ENCODE peak calls at places on chromosomes 13 and 19, in four cellular contexts. Z is psoas muscle; N is left ventricle myocardium inferior; J is CD8-positive, alpha-beta T cell. I is an unnamed sample. For H3K4me1, H3K27me3 and H3K36me3, the result is how much of the 10 kb centered on the place peaks cover.

GRCh38 chr19:40398417-40399056 is 8.6 kb upstream of the HIPK4 start:
- DNase-seq in Z (no peak), N (peak), J (peak), I (peak)

GRCh38 chr13:114259974-114260373 is 21.4 kb upstream of the UPF3A start:
- DNase-seq in Z (no peak), N (no peak), J (no peak), I (no peak)

GRCh38 chr13:80437212-80437611 is 96.3 kb upstream of the SPRY2 start:
- DNase-seq in Z (no peak), N (no peak), J (no peak), I (no peak)

GRCh38 chr13:102198418-102199322 is 203.2 kb downstream of the FGF14 start:
- DNase-seq in Z (no peak), N (no peak), J (no peak), I (no peak)

GRCh38 chr19:15170345-15170744 is 30.4 kb downstream of the NOTCH3 start:
- DNase-seq in Z (no peak), N (no peak), J (no peak), I (no peak)

GRCh38 chr13:52848455-52849190 is at the start of gene PCDH8:
- DNase-seq in Z (no peak), N (no peak), J (no peak), I (no peak)

GRCh38 chr19:17576758-17577532 is 21.5 kb downstream of the COLGALT1 start:
- DNase-seq in Z (no peak), N (no peak), J (no peak), I (peak)

GRCh38 chr13:43269037-43269476 is 245.7 kb downstream of the DNAJC15 start:
- DNase-seq in Z (no peak), N (no peak), J (no peak), I (peak)

GRCh38 chr19:10044390-10044789 is 31.1 kb downstream of the RDH8 start:
- DNase-seq in Z (no peak), N (no peak), J (no peak), I (no peak)

GRCh38 chr13:76387561-76387960 is 498.6 kb downstream of the KCTD12 start:
- DNase-seq in Z (no peak), N (no peak), J (no peak), I (no peak)

GRCh38 chr19:16537111-16537510 is 5.1 kb downstream of the CHERP start:
- DNase-seq in Z (no peak), N (no peak), J (no peak), I (no peak)

GRCh38 chr13:33671560-33671959 is 146.4 kb upstream of the RFC3 start:
- DNase-seq in Z (no peak), N (no peak), J (no peak), I (no peak)

GRCh38 chr19:28961772-28962500 is 251.0 kb downstream of the UQCRFS1 start:
- DNase-seq in Z (no peak), N (no peak), J (no peak), I (no peak)

GRCh38 chr19:11624064-11624463 is 26.8 kb downstream of the ZNF627 start:
- DNase-seq in Z (no peak), N (no peak), J (no peak), I (no peak)

GRCh38 chr13:35855531-35856019 is 275.6 kb downstream of the DCLK1 start:
- DNase-seq in Z (no peak), N (no peak), J (no peak), I (no peak)

GRCh38 chr13:21668665-21669599 is 1.9 kb upstream of the FGF9 start:
- DNase-seq in Z (peak), N (no peak), J (no peak), I (no peak)

GRCh38 chr19:43420954-43421353 is 6.3 kb downstream of the TEX101 start:
- DNase-seq in Z (no peak), N (no peak), J (no peak), I (no peak)

GRCh38 chr13:99796175-99796819 is 175.3 kb downstream of the ZIC5 start:
- DNase-seq in Z (no peak), N (no peak), J (no peak), I (peak)

GRCh38 chr19:34313188-34313587 is 51.8 kb upstream of the GPI start:
- DNase-seq in Z (no peak), N (no peak), J (no peak), I (no peak)

GRCh38 chr19:13095393-13095784 is 7.3 kb downstream of the LYL1 start:
- DNase-seq in Z (no peak), N (no peak), J (no peak), I (no peak)

GRCh38 chr13:114067886-114068722 is 64.3 kb downstream of the RASA3 start:
- DNase-seq in Z (no peak), N (no peak), J (peak), I (peak)

GRCh38 chr13:68736961-68737360 is 1370.7 kb upstream of the ATXN8OS start:
- DNase-seq in Z (no peak), N (no peak), J (no peak), I (no peak)

GRCh38 chr13:110225007-110225406 is 82.0 kb downstream of the COL4A1 start:
- DNase-seq in Z (no peak), N (no peak), J (no peak), I (no peak)

GRCh38 chr19:11481777-11482383 is 1.0 kb upstream of the ELAVL3 start:
- DNase-seq in Z (peak), N (peak), J (peak), I (peak)

GRCh38 chr19:52748336-52748950 is 13.6 kb upstream of the ZNF611 start:
- DNase-seq in Z (peak), N (no peak), J (no peak), I (peak)

GRCh38 chr19:35107541-35107939 is 8.1 kb upstream of the FXYD3 start:
- DNase-seq in Z (no peak), N (no peak), J (no peak), I (peak)

GRCh38 chr13:41293272-41293671 is 17.8 kb upstream of the NAA16 start:
- DNase-seq in Z (no peak), N (no peak), J (no peak), I (no peak)

GRCh38 chr19:29507081-29507860 is 18.5 kb upstream of the VSTM2B start:
- DNase-seq in Z (no peak), N (no peak), J (no peak), I (no peak)

GRCh38 chr13:54949735-54950134 is 1921.1 kb downstream of the OLFM4 start:
- DNase-seq in Z (no peak), N (no peak), J (no peak), I (no peak)

GRCh38 chr13:21338156-21338555 is 120.9 kb downstream of the ZDHHC20 start:
- DNase-seq in Z (no peak), N (no peak), J (no peak), I (peak)

DNA sequence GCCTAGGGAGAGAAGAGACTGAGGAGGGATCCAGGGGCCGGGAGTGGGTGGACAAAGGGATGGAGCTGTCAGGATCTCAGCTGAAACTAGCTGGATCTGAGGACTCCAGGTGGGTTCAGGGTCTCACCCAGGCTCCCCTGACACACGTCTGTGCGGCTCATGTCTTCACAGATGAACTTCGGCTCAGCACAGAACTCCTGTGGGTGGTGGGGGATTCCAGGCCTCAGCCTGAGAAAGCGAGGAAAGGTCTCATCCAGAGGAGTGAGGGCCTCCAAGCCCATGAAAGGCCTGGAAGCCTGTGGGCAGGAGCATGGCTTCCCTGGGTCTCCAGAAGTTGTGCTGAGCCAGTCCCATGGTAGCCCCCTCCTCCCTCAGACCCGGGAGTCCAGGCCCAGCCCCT is 1.4 kb downstream of the CAPN12 start:
- DNase-seq in Z (no peak), N (no peak), J (no peak), I (peak)
- H3K4me1 ChIP-seq in Z (under half), N (under half), J (under half), I (under half)

DNA sequence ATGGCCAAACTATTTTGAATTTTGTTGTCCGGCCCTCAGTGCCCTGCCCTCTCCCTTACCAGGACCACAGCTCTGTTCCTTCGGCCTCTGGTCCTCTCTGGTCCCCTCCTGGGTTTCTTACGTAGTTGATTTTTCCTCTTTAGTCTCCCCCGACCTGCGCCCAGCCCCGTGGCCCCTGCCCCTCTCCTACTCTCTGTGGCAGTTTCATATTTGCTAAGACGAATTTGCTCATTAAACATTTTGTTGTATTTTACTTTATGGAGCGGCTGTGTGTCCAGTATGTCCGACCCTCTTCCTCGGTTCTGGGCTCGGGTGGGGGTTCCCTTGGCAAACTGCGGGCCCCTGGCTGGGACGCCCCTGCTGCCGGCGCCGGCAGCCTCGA is 576 bp upstream of the EPN1 start:
- DNase-seq in Z (no peak), N (no peak), J (no peak), I (no peak)
- H3K27me3 ChIP-seq in Z (under half), N (under half), J (under half), I (under half)

GRCh38 chr19:55663846-55664536 is 9.2 kb downstream of the U2AF2 start:
- DNase-seq in Z (no peak), N (no peak), J (no peak), I (no peak)

GRCh38 chr19:55659822-55660221 is 5.0 kb downstream of the U2AF2 start:
- DNase-seq in Z (no peak), N (no peak), J (no peak), I (no peak)

GRCh38 chr19:55660991-55661390 is 6.2 kb downstream of the U2AF2 start:
- DNase-seq in Z (no peak), N (no peak), J (no peak), I (no peak)

GRCh38 chr19:55660404-55660803 is 5.6 kb downstream of the U2AF2 start:
- DNase-seq in Z (no peak), N (no peak), J (no peak), I (no peak)

DNA sequence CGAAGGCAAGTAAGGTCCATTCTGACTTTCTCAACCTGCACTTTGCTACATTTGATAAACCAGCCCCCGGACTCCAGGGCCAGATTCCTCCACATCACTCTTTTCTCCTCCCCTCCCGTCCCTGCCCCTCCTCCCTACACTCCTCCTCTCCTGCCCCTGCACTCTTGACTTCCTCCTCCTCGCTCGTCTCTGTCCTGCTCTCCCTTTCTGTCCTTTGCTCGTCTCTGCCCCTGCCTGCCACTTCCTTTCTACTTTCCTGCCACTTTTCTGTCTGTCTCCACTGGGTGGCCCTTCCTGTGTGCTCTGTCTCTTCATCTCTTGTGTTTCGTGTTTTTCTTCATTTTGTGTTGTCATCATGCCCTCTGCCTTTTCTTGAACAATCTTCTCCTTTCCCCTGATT is 7.0 kb downstream of the U2AF2 start:
- DNase-seq in Z (no peak), N (no peak), J (no peak), I (no peak)
- H3K36me3 ChIP-seq in Z (half or more), N (half or more), J (half or more), I (under half)

GRCh38 chr19:4360641-4361151 is 17.3 kb downstream of the MPND start:
- DNase-seq in Z (no peak), N (no peak), J (no peak), I (no peak)

GRCh38 chr19:4362871-4363545 is 19.6 kb downstream of the MPND start:
- DNase-seq in Z (no peak), N (no peak), J (no peak), I (no peak)

GRCh38 chr19:4360081-4360569 is 16.8 kb downstream of the MPND start:
- DNase-seq in Z (no peak), N (no peak), J (no peak), I (no peak)

GRCh38 chr19:4362038-4362828 is 18.9 kb downstream of the MPND start:
- DNase-seq in Z (no peak), N (no peak), J (no peak), I (no peak)

GRCh38 chr19:4361152-4362037 is 18.0 kb downstream of the MPND start:
- DNase-seq in Z (no peak), N (no peak), J (no peak), I (no peak)
- H3K4me1 ChIP-seq in Z (under half), N (under half), J (under half), I (under half)

DNA sequence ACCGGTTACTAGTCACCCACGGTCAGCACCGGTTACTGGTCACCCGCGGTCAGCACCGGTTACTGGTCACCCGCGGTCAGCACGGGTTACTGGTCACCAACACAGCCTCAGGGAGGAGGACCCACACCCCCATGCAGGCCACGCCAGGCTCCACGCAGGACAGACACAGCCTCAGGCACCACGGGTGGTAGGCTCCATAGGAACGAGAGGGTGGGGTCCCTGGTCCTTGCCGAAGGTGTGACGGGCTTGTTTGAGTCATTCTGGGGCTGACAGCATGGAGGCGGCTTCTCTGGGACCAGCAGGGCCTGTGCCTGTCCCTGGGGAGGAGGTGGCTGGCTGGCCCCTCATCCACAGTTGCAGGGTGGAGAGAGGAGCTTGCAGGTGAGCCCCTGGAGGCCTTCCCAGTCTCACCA is 122.8 kb upstream of the SOX1 start:
- DNase-seq in Z (no peak), N (no peak), J (no peak), I (no peak)
- H3K27me3 ChIP-seq in Z (under half), N (half or more), J (under half), I (under half)

DNA sequence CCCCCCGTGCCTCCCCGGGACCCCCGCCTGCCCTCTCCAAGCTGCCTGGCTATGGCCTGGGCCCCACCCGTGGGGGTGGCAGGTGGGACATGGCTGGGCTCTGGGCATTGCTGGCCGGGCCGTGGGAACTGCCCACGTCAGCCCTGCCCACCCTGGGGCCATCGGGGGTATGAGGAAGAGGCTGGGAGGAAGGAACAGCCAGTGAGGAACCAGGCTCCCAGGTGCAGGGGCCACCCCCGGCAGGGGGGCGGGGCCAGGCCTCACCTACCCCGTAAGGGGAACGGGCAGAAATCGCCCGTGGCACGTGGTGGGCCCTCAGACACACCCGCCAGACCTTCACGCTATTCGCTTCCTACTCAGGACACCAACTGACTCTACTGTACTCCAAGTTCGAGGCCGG is 22.4 kb downstream of the TCF3 start:
- DNase-seq in Z (no peak), N (no peak), J (no peak), I (no peak)
- H3K36me3 ChIP-seq in Z (under half), N (under half), J (under half), I (under half)

DNA sequence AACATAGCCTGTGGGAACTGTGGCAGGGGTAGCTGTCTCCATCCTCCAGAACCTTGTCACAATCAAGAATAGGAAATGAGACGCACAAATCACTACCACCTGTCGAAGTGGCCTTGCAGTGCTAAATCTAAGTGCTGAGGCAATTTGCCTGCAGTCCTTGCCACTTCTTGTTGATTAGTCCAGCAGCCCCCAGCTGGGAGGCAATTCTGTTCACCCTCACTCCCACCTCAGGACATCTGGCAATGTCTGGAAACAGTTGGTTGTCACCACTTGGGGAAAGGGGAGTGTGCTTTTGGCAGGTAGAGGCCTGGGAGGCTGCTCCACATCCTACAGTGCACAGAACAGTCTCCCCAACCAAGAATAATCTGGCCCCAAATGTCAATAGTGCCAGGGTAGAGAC is 10.7 kb downstream of the RFX2 start:
- DNase-seq in Z (no peak), N (no peak), J (no peak), I (no peak)
- H3K4me1 ChIP-seq in Z (under half), N (half or more), J (under half), I (under half)

DNA sequence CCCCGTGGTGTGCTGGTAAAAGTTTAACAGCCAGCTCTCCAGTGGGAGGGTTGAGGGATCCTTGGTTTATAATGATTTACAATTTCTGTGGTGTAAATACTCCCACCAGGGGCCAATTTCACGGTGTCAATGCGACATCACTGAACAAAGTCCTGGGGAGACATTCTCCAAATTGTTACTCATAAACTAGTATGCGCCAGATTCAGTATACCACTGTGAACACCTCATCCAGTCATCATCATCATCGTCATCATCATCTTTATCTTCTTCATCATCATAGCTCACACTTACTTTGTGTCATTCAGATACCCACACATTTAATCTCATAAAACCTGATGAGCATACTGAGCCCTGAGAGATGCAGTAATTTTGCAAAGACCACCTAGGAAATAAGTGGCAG is 17.2 kb upstream of the TNFSF14 start:
- DNase-seq in Z (no peak), N (no peak), J (no peak), I (no peak)
- H3K27me3 ChIP-seq in Z (under half), N (under half), J (under half), I (under half)

I was measured in Caco-2.